ENCODE peak calls at places on chromosomes 3 and 15, in five cellular contexts. C is HepG2, L is NT2/D1, U is H1, B is GM12878. E is an unnamed sample.

GRCh38 chr3:129118745-129119144 is 2.9 kb downstream of the RAB43 start:
- DNase-seq in C (no peak), L (no peak), U (no peak), B (no peak), E (no peak)

GRCh38 chr3:177679568-177680441 is 482.5 kb upstream of the TBL1XR1 start:
- DNase-seq in C (no peak), L (no peak), U (no peak), B (no peak), E (peak; percentile 12)

GRCh38 chr15:75198560-75199346 is 2.9 kb upstream of the C15orf39 start:
- DNase-seq in C (peak; percentile 95), L (no peak), U (no peak), B (peak; percentile 73), E (no peak)

GRCh38 chr3:38404286-38404685 is 49.4 kb upstream of the ACVR2B start:
- DNase-seq in C (no peak), L (peak; percentile 28), U (no peak), B (no peak), E (no peak)

GRCh38 chr3:8318002-8318649 is 183.5 kb upstream of the LMCD1 start:
- DNase-seq in C (no peak), L (peak; percentile 38), U (no peak), B (no peak), E (no peak)

GRCh38 chr3:144521131-144521530 is 549.5 kb downstream of the DIPK2A start:
- DNase-seq in C (no peak), L (no peak), U (no peak), B (no peak), E (no peak)

GRCh38 chr3:170751894-170752283 is 118.1 kb downstream of the RPL22L1 start:
- DNase-seq in C (no peak), L (no peak), U (no peak), B (no peak), E (no peak)

GRCh38 chr15:56440226-56440770 is 24.6 kb downstream of the MNS1 start:
- DNase-seq in C (no peak), L (no peak), U (no peak), B (no peak), E (no peak)

GRCh38 chr3:126396536-126396935 is 1.8 kb downstream of the CFAP100 start:
- DNase-seq in C (no peak), L (no peak), U (no peak), B (no peak), E (no peak)

GRCh38 chr3:31132132-31132769 is 237.8 kb upstream of the GADL1 start:
- DNase-seq in C (peak; percentile 39), L (no peak), U (no peak), B (peak; percentile 21), E (peak; percentile 8)

GRCh38 chr15:81157939-81158223 is 23.8 kb downstream of the CFAP161 start:
- DNase-seq in C (no peak), L (no peak), U (no peak), B (no peak), E (no peak)

GRCh38 chr3:50385741-50386140 is 26.4 kb upstream of the TMEM115 start:
- DNase-seq in C (no peak), L (no peak), U (no peak), B (no peak), E (no peak)

GRCh38 chr3:50389368-50389767 is 30.0 kb upstream of the TMEM115 start:
- DNase-seq in C (no peak), L (no peak), U (no peak), B (no peak), E (no peak)

GRCh38 chr3:50390523-50391177 is 31.3 kb upstream of the TMEM115 start:
- DNase-seq in C (no peak), L (no peak), U (no peak), B (no peak), E (no peak)

GRCh38 chr3:50388720-50389352 is 29.5 kb upstream of the TMEM115 start:
- DNase-seq in C (no peak), L (no peak), U (no peak), B (no peak), E (no peak)

GRCh38 chr3:50388021-50388719 is 28.8 kb upstream of the TMEM115 start:
- DNase-seq in C (no peak), L (no peak), U (no peak), B (no peak), E (peak; percentile 56)
- TF ChIP-seq SUZ12 in C (no peak), L (no peak), U (no peak), B (no peak), E (no peak)

DNA sequence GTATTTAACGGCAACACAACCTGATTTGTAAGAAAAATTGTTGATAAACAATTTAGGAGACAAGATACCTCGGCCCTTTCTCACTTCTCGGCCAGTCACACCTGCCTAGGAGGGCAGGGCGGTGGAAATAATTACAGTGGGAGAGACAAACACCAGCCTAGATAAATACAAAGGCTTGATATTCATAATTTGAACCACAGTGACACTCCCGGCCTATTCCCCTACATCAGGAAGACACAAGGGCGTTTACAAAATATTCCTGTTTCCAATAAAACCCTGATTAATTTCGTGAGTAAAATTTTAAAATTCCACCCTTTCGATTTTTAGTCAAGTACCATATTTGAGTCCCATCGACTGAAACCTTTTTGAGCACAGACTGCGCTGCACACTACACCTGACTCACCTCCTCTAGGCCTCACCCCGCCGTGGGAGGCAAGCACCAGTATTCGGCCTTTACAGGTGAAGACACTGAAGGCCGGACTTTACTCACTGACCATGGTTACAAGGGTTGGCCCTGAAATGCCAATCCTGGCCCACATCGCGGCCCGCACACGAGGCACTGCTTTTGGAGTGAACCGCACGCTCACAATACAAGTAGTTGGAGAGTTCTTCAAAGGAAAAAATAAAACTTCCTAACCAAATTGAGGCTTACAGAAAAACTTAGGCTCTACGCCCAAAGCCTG is 803 bp downstream of the ARPP19 start:
- DNase-seq in C (peak; percentile 36), L (no peak), U (no peak), B (no peak), E (no peak)
- TF ChIP-seq SUZ12 in C (no peak), L (no peak), U (no peak), B (no peak), E (no peak)

GRCh38 chr3:174938102-174938501 is 79.0 kb downstream of the NAALADL2 start:
- DNase-seq in C (no peak), L (no peak), U (no peak), B (no peak), E (no peak)

GRCh38 chr3:174936590-174936989 is 77.5 kb downstream of the NAALADL2 start:
- DNase-seq in C (no peak), L (no peak), U (no peak), B (no peak), E (no peak)

GRCh38 chr3:174931969-174932368 is 72.8 kb downstream of the NAALADL2 start:
- DNase-seq in C (no peak), L (no peak), U (no peak), B (no peak), E (peak; percentile 25)

GRCh38 chr3:174937488-174937887 is 78.4 kb downstream of the NAALADL2 start:
- DNase-seq in C (no peak), L (no peak), U (no peak), B (no peak), E (no peak)
- TF ChIP-seq SUZ12 in C (no peak), L (no peak), U (no peak), B (no peak), E (no peak)

DNA sequence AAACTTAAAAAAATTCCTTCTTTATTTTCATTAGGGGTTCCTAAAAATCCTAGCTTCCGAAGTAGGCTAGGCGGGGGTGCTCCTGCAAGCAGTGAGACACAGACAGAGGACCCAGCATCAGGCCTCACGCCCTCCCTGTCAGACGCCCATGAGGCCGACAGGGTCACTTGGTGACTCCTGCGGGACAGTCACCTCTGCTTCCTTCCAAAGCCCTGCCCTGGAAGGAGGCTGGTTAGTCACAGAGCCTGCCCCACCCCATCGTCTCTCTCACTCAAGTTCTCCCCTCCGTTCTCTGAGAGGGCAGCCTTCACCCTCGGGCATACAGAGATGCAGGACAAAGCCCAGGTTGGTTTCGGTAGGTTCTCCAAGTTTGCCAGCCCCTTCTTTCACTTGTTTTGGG is 38.6 kb downstream of the EHD4 start:
- DNase-seq in C (no peak), L (no peak), U (no peak), B (no peak), E (no peak)
- TF ChIP-seq SUZ12 in C (no peak), L (no peak), U (no peak), B (no peak), E (no peak)

DNA sequence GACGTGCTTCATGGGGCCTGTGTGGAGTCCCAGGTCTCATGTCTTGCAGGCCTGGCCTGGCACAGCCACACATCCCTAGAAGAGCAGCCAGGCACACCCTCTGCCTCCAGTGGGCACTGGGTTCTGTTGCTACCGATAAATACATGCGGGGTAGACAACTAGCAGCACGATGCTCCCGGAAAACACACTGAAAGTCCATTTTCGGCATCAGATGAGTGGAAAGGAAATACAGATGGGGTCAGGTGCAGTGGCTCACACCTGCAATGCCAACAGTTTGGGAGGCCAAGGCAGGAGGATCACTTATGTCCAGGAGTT is 165.1 kb downstream of the NSMCE3 start:
- DNase-seq in C (no peak), L (no peak), U (no peak), B (no peak), E (no peak)
- TF ChIP-seq SUZ12 in C (no peak), L (no peak), U (no peak), B (no peak), E (no peak)

GRCh38 chr15:51908312-51908711 is 63.3 kb downstream of the LEO1 start:
- DNase-seq in C (no peak), L (no peak), U (no peak), B (no peak), E (no peak)

GRCh38 chr15:51912528-51912927 is 59.0 kb downstream of the LEO1 start:
- DNase-seq in C (peak; percentile 83), L (no peak), U (no peak), B (no peak), E (no peak)

GRCh38 chr15:51904931-51905330 is 66.6 kb downstream of the LEO1 start:
- DNase-seq in C (no peak), L (no peak), U (no peak), B (no peak), E (no peak)

GRCh38 chr15:51909591-51909990 is 62.0 kb downstream of the LEO1 start:
- DNase-seq in C (no peak), L (no peak), U (no peak), B (no peak), E (no peak)

GRCh38 chr15:51907136-51907862 is 64.3 kb downstream of the LEO1 start:
- DNase-seq in C (peak; percentile 94), L (no peak), U (no peak), B (no peak), E (no peak)
- TF ChIP-seq SUZ12 in C (no peak), L (no peak), U (no peak), B (no peak), E (no peak)

DNA sequence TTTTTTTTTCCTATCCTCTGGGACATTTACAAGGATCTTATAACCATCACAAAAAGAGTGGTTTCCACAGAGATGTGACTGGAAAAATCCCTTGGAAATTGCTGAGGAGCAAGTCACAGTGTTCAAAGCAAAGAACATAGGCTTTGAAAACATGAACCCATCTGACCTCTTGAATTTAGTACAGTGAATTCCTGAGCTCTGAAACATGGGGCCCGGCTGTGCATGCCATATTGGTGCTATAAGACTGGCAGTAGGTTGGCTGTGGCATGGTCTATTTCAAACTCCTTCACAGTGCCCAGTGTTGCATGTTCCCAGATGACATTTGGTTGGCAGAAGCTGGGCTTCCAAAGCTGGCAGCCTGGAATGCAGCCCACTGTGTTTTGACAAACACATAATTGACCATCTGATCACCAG is 202.2 kb downstream of the TIGIT start:
- DNase-seq in C (peak; percentile 10), L (no peak), U (no peak), B (no peak), E (no peak)
- TF ChIP-seq SUZ12 in C (no peak), L (no peak), U (no peak), B (no peak), E (no peak)

GRCh38 chr15:69305204-69305931 is 6.7 kb downstream of the PAQR5 start:
- DNase-seq in C (peak; percentile 52), L (no peak), U (peak; percentile 21), B (no peak), E (no peak)
- TF ChIP-seq SUZ12 in C (no peak), L (no peak), U (no peak), B (no peak), E (no peak)